ENCODE peak calls at places on chromosomes 13 and 19, in five cellular contexts. L is Panc1, N is cardiac muscle cell, Z is sigmoid colon, W is thyroid gland. X is an unnamed sample.

GRCh38 chr13:63855457-63856118 is 2439.9 kb upstream of the PCDH20 start:
- DNase-seq in Z (no peak), N (peak; percentile 3), W (no peak), L (no peak), X (no peak)

GRCh38 chr13:67095621-67096020 is 134.5 kb downstream of the PCDH9 start:
- DNase-seq in Z (no peak), N (no peak), W (no peak), L (no peak), X (no peak)

GRCh38 chr19:38899447-38900219 is at the start of the genes NFKBIB and SIRT2:
- DNase-seq in W (peak; percentile 100), Z (peak; percentile 100), L (peak; percentile 100), N (peak; percentile 100), X (peak; percentile 99)

GRCh38 chr19:41249707-41250423 is 14.3 kb upstream of the HNRNPUL1 start:
- DNase-seq in N (no peak), Z (no peak), L (no peak), W (no peak), X (no peak)

GRCh38 chr19:532578-533484 is 1.3 kb downstream of the CDC34 start:
- DNase-seq in Z (peak; percentile 94), L (no peak), W (peak; percentile 79), N (peak; percentile 65), X (peak; percentile 70)

GRCh38 chr13:104975272-104975671 is 1560.2 kb downstream of the EFNB2 start:
- DNase-seq in W (no peak), Z (no peak), L (no peak), N (no peak), X (no peak)

GRCh38 chr19:13953021-13953531 is 767 bp downstream of the DCAF15 start:
- DNase-seq in L (no peak), Z (peak; percentile 66), W (peak; percentile 17), N (no peak), X (no peak)

GRCh38 chr13:106241974-106242373 is 293.5 kb downstream of the EFNB2 start:
- DNase-seq in L (no peak), Z (no peak), N (no peak), W (no peak), X (no peak)

GRCh38 chr19:6048808-6049405 is 61.4 kb downstream of the RFX2 start:
- DNase-seq in Z (peak; percentile 89), L (peak; percentile 30), W (peak; percentile 75), N (peak; percentile 83), X (peak; percentile 83)

GRCh38 chr13:71117920-71118319 is 749.1 kb downstream of the DACH1 start:
- DNase-seq in W (no peak), Z (no peak), N (no peak), L (no peak), X (no peak)

GRCh38 chr19:56765107-56765506 is 75.4 kb downstream of the PEG3 start:
- DNase-seq in L (no peak), W (peak; percentile 64), N (no peak), Z (peak; percentile 78), X (peak; percentile 24)

GRCh38 chr19:47190167-47190727 is 40.8 kb downstream of the BBC3 start:
- DNase-seq in N (peak; percentile 41), L (no peak), W (peak; percentile 99), Z (peak; percentile 76), X (no peak)

GRCh38 chr19:47253467-47253881 is 2.9 kb upstream of the CCDC9 start:
- DNase-seq in L (no peak), N (no peak), W (no peak), Z (no peak), X (no peak)

GRCh38 chr19:1647664-1648155 is 4.7 kb downstream of the TCF3 start:
- DNase-seq in L (no peak), Z (no peak), N (no peak), W (no peak), X (no peak)

GRCh38 chr13:74045583-74045982 is 88.6 kb downstream of the KLF12 start:
- DNase-seq in Z (no peak), W (no peak), N (no peak), L (no peak), X (no peak)

GRCh38 chr19:40443930-40444180 is 280 bp downstream of the SERTAD3 start:
- DNase-seq in W (no peak), Z (no peak), L (no peak), N (no peak), X (no peak)

GRCh38 chr19:55113570-55114039 is 3.8 kb downstream of the PPP1R12C start:
- DNase-seq in N (peak; percentile 83), Z (peak; percentile 99), L (no peak), W (peak; percentile 99), X (no peak)

GRCh38 chr19:46950526-46951235 is 69.0 kb upstream of the NPAS1 start:
- DNase-seq in W (no peak), N (no peak), L (no peak), Z (no peak), X (no peak)

GRCh38 chr13:97307882-97308624 is 85.9 kb downstream of the MBNL2 start:
- DNase-seq in N (peak; percentile 48), L (no peak), Z (no peak), W (no peak), X (peak; percentile 72)

GRCh38 chr19:54795763-54796162 is 7.6 kb upstream of the KIR2DL4 start:
- DNase-seq in Z (no peak), L (no peak), N (no peak), W (no peak), X (no peak)

GRCh38 chr19:47230122-47230920 is 678 bp downstream of the BBC3 start:
- DNase-seq in N (peak; percentile 49), W (peak; percentile 50), Z (peak; percentile 84), L (no peak), X (peak; percentile 69)

GRCh38 chr13:74210693-74211393 is 76.6 kb upstream of the KLF12 start:
- DNase-seq in N (peak; percentile 35), Z (no peak), W (no peak), L (no peak), X (peak; percentile 89)

GRCh38 chr13:52599037-52599852 is 43.0 kb upstream of the HNRNPA1L2 start:
- DNase-seq in W (no peak), L (no peak), Z (no peak), N (no peak), X (no peak)

DNA sequence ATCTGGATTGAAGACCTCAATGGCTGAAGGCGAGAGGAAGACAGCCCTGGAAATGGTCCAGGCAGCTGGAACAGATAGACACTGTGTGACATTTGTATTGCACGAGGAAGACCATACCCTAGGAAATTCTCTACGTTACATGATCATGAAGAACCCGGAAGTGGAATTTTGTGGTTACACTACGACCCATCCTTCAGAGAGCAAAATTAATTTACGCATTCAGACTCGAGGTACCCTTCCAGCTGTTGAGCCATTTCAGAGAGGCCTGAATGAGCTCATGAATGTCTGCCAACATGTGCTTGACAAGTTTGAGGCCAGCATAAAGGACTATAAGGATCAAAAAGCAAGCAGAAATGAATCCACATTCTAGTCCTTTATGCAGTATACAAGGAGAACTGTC is 1.2 kb downstream of the POLR1D start:
- DNase-seq in N (no peak), Z (no peak), L (no peak), W (no peak), X (no peak)
- H3K4me3 ChIP-seq in N (peak overlapping the region; percentile 53), Z (no peak overlapping the region), L (peak overlapping the region; percentile 89), W (no peak overlapping the region), X (peak overlapping the region; percentile 92)

DNA sequence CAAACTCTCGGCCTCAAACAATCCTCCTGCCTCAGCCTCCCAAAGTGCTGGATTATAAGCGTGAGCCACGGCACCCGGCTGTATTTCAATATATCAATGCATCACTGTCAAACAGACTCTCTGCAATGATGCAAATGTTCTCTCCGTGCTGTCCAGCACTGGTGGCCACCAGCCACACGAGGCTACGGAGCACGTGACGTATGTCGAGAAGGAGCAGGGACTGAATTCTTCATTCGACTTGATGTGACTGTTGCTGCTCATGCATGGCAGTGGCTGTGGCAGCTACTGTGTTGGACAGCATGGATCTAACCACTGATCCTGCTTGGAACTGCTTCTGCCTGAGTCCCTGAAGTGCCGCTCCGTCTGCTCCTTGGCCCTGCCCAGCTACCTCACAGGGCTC is 9.8 kb downstream of the LRRC4B start:
- DNase-seq in Z (no peak), N (no peak), W (no peak), L (no peak), X (no peak)
- H3K27me3 ChIP-seq in Z (peaks cover 60% of the 10 kb centered on the region), N (no peaks in the 10 kb centered on the region), W (peaks cover 3% of the 10 kb centered on the region), L (no peaks in the 10 kb centered on the region), X (peaks cover 27% of the 10 kb centered on the region)

DNA sequence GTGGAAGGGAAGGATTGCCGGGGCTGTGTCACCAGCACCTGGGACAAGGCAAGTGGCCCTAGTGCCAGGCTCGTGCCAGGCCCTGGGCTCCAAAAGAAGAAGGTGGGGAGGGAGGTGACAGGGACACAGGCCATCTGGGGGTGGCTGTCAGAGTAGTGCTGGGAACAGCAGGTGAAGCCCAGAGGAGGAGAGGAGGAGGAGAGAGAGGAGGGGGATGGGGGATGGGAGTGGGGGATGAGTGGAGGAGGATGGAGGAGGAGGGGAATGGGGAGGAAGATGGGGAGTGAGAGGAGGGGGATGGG is 18.7 kb downstream of the LSM4 start:
- DNase-seq in N (no peak), L (no peak), Z (no peak), W (no peak), X (no peak)
- H3K4me1 ChIP-seq in N (peaks cover 21% of the 10 kb centered on the region), L (peaks cover 59% of the 10 kb centered on the region), Z (peaks cover 70% of the 10 kb centered on the region), W (peaks cover 33% of the 10 kb centered on the region), X (peaks cover 24% of the 10 kb centered on the region)

GRCh38 chr19:10878253-10878652 is 6.9 kb downstream of the CARM1 start:
- DNase-seq in N (no peak), Z (no peak), L (no peak), W (no peak), X (no peak)
- H3K4me3 ChIP-seq in N (no peak overlapping the region), Z (no peak overlapping the region), L (no peak overlapping the region), W (no peak overlapping the region), X (no peak overlapping the region)

DNA sequence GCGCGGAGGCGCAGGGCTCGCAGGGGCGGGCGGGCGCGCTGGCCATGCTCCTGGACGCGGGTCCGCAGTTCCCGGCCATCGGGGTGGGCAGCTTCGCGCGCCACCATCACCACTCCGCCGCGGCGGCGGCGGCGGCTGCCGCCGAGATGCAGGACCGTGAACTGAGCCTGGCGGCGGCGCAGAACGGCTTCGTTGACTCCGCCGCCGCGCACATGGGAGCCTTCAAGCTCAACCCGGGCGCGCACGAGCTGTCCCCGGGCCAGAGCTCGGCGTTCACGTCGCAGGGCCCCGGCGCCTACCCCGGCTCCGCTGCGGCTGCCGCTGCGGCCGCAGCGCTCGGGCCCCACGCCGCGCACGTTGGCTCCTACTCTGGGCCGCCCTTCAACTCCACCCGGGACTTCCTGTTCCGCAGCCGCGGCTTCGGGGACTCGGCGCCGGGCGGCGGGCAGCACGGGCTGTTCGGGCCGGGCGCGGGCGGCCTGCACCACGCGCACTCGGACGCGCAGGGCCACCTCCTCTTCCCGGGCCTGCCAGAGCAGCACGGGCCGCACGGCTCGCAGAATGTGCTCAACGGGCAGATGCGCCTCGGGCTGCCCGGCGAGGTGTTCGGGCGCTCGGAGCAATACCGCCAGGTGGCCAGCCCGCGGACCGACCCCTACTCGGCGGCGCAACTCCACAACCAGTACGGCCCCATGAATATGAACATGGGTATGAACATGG is 597 bp downstream of the ZIC2 start:
- DNase-seq in L (no peak), W (no peak), N (peak; percentile 62), Z (no peak), X (no peak)
- H3K27me3 ChIP-seq in L (no peaks in the 10 kb centered on the region), W (peaks cover 79% of the 10 kb centered on the region), N (peaks cover 96% of the 10 kb centered on the region), Z (peaks cover 98% of the 10 kb centered on the region), X (peaks cover 91% of the 10 kb centered on the region)

DNA sequence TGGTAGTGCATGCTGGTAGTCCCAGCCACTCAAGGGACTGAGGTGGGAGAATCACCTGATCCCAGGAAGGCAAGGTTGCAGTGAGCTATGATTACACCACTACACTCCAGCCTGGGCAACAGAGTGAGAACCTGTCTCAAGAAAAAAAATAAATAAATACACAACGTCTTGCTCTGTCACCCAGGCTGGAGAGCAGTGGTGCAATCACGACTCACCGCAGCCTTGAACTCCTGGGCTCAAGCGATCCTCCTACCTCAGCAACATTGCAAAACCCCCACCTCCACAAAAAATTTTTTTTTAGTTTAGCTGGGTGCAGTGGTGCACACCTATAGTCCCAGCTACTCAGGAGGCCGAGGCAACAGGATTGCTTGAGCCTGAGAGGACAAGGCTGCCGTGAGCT is 8.8 kb downstream of the TPM4 start:
- DNase-seq in N (no peak), Z (no peak), W (no peak), L (no peak), X (no peak)
- H3K4me1 ChIP-seq in N (no peaks in the 10 kb centered on the region), Z (peaks cover 97% of the 10 kb centered on the region), W (no peaks in the 10 kb centered on the region), L (no peaks in the 10 kb centered on the region), X (no peaks in the 10 kb centered on the region)

X was measured in BE2C.